ENCODE peak calls at places on chromosomes 6 and 20, in four cellular contexts. One of them, this sample, is unnamed.

GRCh38 chr6:169986848-169987498 is 235.6 kb downstream of the ERMARD start:
- DNase-seq in kidney glomerular epithelial cell: no peak
- DNase-seq in brain microvascular endothelial cell: no peak
- DNase-seq in testis: no peak
- DNase-seq in this sample: no peak

GRCh38 chr6:92810913-92811312 is 608.4 kb downstream of the EPHA7 start:
- DNase-seq in kidney glomerular epithelial cell: peak; percentile 17
- DNase-seq in brain microvascular endothelial cell: peak; percentile 10
- DNase-seq in testis: peak; percentile 56
- DNase-seq in this sample: peak; percentile 9

GRCh38 chr6:143059616-143060353 is 904 bp upstream of the AIG1 start:
- DNase-seq in kidney glomerular epithelial cell: peak; percentile 56
- DNase-seq in brain microvascular endothelial cell: peak; percentile 44
- DNase-seq in testis: no peak
- DNase-seq in this sample: peak; percentile 62

GRCh38 chr6:106537662-106538061 is 91.6 kb downstream of the RTN4IP1 start:
- DNase-seq in kidney glomerular epithelial cell: no peak
- DNase-seq in brain microvascular endothelial cell: no peak
- DNase-seq in testis: no peak
- DNase-seq in this sample: no peak

GRCh38 chr6:68778356-68779020 is 143.4 kb downstream of the ADGRB3 start:
- DNase-seq in kidney glomerular epithelial cell: peak; percentile 27
- DNase-seq in brain microvascular endothelial cell: peak; percentile 38
- DNase-seq in testis: peak; percentile 32
- DNase-seq in this sample: peak; percentile 4

GRCh38 chr20:51206032-51206662 is 183.2 kb upstream of the KCNG1 start:
- DNase-seq in kidney glomerular epithelial cell: no peak
- DNase-seq in brain microvascular endothelial cell: no peak
- DNase-seq in testis: peak; percentile 65
- DNase-seq in this sample: no peak

GRCh38 chr20:48238781-48239180 is 453.5 kb upstream of the SULF2 start:
- DNase-seq in kidney glomerular epithelial cell: no peak
- DNase-seq in brain microvascular endothelial cell: no peak
- DNase-seq in testis: peak; percentile 26
- DNase-seq in this sample: no peak

GRCh38 chr6:2194643-2195042 is 50.8 kb downstream of the GMDS start:
- DNase-seq in kidney glomerular epithelial cell: no peak
- DNase-seq in brain microvascular endothelial cell: no peak
- DNase-seq in testis: no peak
- DNase-seq in this sample: no peak

GRCh38 chr20:57473246-57474042 is 51.5 kb downstream of the CTCFL start:
- DNase-seq in kidney glomerular epithelial cell: no peak
- DNase-seq in brain microvascular endothelial cell: no peak
- DNase-seq in testis: no peak
- DNase-seq in this sample: no peak

GRCh38 chr6:12929678-12930077 is 213.1 kb downstream of the PHACTR1 start:
- DNase-seq in kidney glomerular epithelial cell: peak; percentile 21
- DNase-seq in brain microvascular endothelial cell: no peak
- DNase-seq in testis: no peak
- DNase-seq in this sample: no peak